ENCODE peak calls at places on chromosomes 3 and 15, in seven cellular contexts. Z is upper lobe of right lung, E is psoas muscle, R is neural progenitor cell, H is pancreas, D is progenitor cell of endocrine pancreas, I is ovary. N is an unnamed sample.
A peak's percentile ranks its signal among the peaks of the same experiment; 100 is the strongest.

GRCh38 chr3:117563063-117563462 is 853.5 kb downstream of the TUSC7 start:
- DNase-seq in E (no peak), R (no peak), I (no peak), H (no peak), Z (no peak), D (no peak), N (no peak)

GRCh38 chr3:197494366-197495058 is 61.3 kb downstream of the BDH1 start:
- DNase-seq in R (no peak), E (no peak), H (no peak), D (no peak), I (no peak), Z (no peak), N (no peak)

GRCh38 chr3:48565591-48566400 is 2.2 kb upstream of the UCN2 start:
- DNase-seq in R (no peak), D (no peak), I (no peak), Z (no peak), H (no peak), E (no peak), N (no peak)

GRCh38 chr15:90266061-90266431 is 574 bp downstream of the NGRN start:
- DNase-seq in D (no peak), I (peak; percentile 54), R (no peak), E (peak; percentile 43), H (peak; percentile 42), Z (peak; percentile 72), N (no peak)

GRCh38 chr15:49038382-49038781 is 7.9 kb downstream of the SECISBP2L start:
- DNase-seq in Z (no peak), D (no peak), E (no peak), I (no peak), H (no peak), R (no peak), N (no peak)

GRCh38 chr3:16790432-16791379 is 94.0 kb upstream of the PLCL2 start:
- DNase-seq in R (no peak), H (no peak), Z (no peak), E (no peak), D (no peak), I (no peak), N (no peak)

GRCh38 chr3:82633319-82633718 is 871.9 kb upstream of the GBE1 start:
- DNase-seq in Z (no peak), D (no peak), I (no peak), E (no peak), R (peak; percentile 65), H (no peak), N (no peak)

GRCh38 chr3:111724694-111725093 is 129.5 kb upstream of the ZBED2 start:
- DNase-seq in I (no peak), Z (no peak), H (no peak), D (no peak), E (no peak), R (no peak), N (no peak)

GRCh38 chr15:86988075-86988474 is 908.4 kb downstream of the AGBL1 start:
- DNase-seq in R (no peak), Z (no peak), D (no peak), H (no peak), E (no peak), I (no peak), N (no peak)

GRCh38 chr3:23760325-23760724 is 45.4 kb upstream of the UBE2E1 start:
- DNase-seq in R (no peak), D (no peak), H (no peak), I (no peak), Z (no peak), E (no peak), N (peak; percentile 79)

GRCh38 chr3:13673207-13673606 is 124.3 kb downstream of the FBLN2 start:
- DNase-seq in D (no peak), E (no peak), H (no peak), R (no peak), Z (no peak), I (no peak), N (no peak)
- TF ChIP-seq CTCF in D (peak; percentile 40), E (no peak), H (no peak), R (peak; percentile 49), Z (peak; percentile 11), I (no peak), N (peak; percentile 59)

DNA sequence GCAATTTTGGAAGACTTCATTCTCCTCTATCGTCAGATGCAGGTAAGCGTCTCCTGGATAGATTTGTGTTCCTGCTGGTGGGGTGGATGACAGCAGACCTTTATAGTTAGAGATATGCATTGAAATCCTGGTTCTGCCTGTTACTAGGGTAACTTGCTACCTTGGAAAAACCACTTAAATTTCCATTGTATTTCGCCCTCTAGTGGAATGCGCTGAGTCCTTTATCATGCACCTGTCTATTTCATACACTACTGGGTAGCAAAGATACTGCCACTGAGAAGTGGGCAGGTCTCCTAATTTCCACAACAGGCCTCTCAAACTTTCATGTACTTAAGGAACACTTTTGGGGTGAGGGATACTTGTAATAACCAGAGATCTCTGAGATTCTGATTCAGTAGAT is 209.5 kb upstream of the SUCLG2 start:
- DNase-seq in E (no peak), R (peak; percentile 59), Z (no peak), D (no peak), H (no peak), I (no peak), N (peak; percentile 29)
- TF ChIP-seq CTCF in E (no peak), R (peak; percentile 65), Z (no peak), D (peak; percentile 49), H (no peak), I (no peak), N (peak; percentile 74)

GRCh38 chr3:143648708-143649107 is 199.6 kb downstream of the SLC9A9 start:
- DNase-seq in D (no peak), Z (no peak), H (no peak), E (no peak), R (peak; percentile 40), I (no peak), N (no peak)
- TF ChIP-seq CTCF in D (peak; percentile 46), Z (peak; percentile 22), H (no peak), E (no peak), R (peak; percentile 68), I (no peak), N (peak; percentile 68)

GRCh38 chr3:30141927-30142326 is 464.5 kb upstream of the TGFBR2 start:
- DNase-seq in E (no peak), D (no peak), R (no peak), Z (no peak), I (no peak), H (no peak), N (no peak)
- TF ChIP-seq CTCF in E (no peak), D (no peak), R (no peak), Z (no peak), I (no peak), H (no peak), N (no peak)

DNA sequence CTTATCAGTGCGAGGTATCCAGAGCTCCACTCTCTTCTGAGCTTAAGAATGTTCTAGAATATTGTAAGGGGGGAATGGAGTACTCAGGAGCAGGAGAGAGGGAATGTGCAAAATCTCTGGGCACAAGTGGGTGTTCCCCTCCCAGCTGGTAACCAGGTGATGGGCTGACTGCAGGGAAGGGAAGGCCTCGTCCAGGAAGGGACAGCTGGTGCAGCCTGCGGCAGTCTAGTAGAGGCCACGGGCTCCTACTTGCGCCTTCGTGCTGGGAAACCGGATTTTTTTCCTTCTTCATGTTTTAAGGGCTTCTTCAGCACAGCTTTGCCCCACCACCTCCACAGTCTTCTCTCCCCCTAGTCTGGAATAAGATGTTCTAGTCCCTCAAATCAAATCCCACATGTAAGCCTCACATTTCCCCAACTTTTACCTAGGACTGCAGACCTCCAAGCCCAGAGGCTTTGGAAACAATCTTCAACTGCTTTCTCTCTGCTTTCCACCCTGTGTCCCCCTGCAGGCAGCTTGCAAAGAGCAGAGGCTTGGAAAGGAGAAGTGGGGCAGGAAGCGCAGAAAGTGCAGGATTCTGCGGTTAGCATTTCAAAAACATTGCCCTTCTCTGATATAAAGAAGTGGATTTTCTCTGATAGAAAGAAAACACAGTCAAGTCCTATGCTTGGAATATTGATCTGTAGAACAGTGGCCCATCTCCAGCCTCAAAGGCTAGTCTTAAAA is 11.9 kb upstream of the CGNL1 start:
- DNase-seq in D (no peak), R (peak; percentile 57), E (no peak), Z (no peak), I (no peak), H (no peak), N (no peak)
- TF ChIP-seq CTCF in D (peak; percentile 41), R (peak; percentile 50), E (no peak), Z (peak; percentile 9), I (no peak), H (no peak), N (peak; percentile 17)

GRCh38 chr15:57762302-57762701 is 55.8 kb downstream of the POLR2M start:
- DNase-seq in I (no peak), E (no peak), Z (no peak), D (no peak), R (no peak), H (no peak), N (no peak)
- TF ChIP-seq CTCF in I (no peak), E (no peak), Z (no peak), D (peak; percentile 17), R (no peak), H (no peak), N (no peak)

DNA sequence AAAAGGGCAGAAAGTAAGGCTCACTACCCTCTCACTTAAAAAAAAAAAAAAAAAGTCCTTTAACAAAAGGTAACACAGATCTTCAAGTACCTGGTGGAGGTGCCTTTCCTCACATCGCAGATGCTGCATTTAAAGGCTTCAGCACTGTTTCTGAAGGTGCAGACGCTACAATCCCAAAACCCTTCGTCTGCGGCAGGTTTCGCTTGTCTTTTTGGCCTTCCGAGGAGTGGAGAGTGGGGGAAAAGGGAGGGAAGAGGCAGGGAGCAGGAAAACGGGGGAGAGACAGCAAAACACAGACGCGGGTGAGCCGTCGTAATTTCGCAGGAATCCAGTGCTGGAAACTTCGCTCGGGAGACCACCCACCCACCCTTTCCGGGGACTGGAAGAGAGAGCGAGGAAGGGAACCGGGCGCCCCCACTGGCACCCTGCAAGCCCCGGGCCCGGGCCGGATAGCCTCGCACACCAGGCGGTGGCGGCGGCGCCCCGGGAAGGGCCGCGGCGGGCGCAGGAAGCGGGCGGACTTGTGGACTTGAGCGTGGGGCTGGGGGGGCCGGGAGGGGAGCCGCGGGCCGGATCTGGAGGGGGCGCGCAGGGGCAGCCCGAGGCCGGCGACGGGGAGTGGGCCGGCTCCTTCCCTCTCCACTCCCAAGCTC is 401.7 kb downstream of the SHQ1 start:
- DNase-seq in I (no peak), R (no peak), Z (no peak), D (no peak), H (no peak), E (no peak), N (peak; percentile 56)
- TF ChIP-seq CTCF in I (no peak), R (peak; percentile 26), Z (no peak), D (peak; percentile 18), H (no peak), E (peak; percentile 8), N (peak; percentile 49)